ENCODE peak calls at places on chromosome 14, in four cellular contexts. C, S, J and G are unnamed samples.
A peak's percentile ranks its signal among the peaks of the same experiment; 100 is the strongest.

GRCh38 chr14:104545151-104545931 is 34.2 kb upstream of the C14orf180 start:
- DNase-seq in C (no peak), S (no peak), J (no peak), G (no peak)

GRCh38 chr14:59118171-59118570 is 70.3 kb upstream of the DAAM1 start:
- DNase-seq in C (no peak), S (no peak), J (no peak), G (no peak)

GRCh38 chr14:20477211-20477876 is 8.1 kb downstream of the PNP start:
- DNase-seq in C (peak; percentile 26), S (no peak), J (no peak), G (no peak)

GRCh38 chr14:85190251-85190650 is 339.7 kb upstream of the FLRT2 start:
- DNase-seq in C (no peak), S (no peak), J (no peak), G (no peak)

GRCh38 chr14:86847176-86847575 is 1145.8 kb downstream of the GALC start:
- DNase-seq in C (no peak), S (no peak), J (no peak), G (no peak)

GRCh38 chr14:64775081-64775777 is 71.0 kb downstream of the PLEKHG3 start:
- DNase-seq in C (no peak), S (no peak), J (no peak), G (no peak)

GRCh38 chr14:101477648-101478047 is 83.6 kb upstream of the DIO3 start:
- DNase-seq in C (no peak), S (no peak), J (no peak), G (no peak)

GRCh38 chr14:89848165-89848564 is 106.4 kb downstream of the EFCAB11 start:
- DNase-seq in C (no peak), S (no peak), J (no peak), G (no peak)

GRCh38 chr14:31966896-31967668 is 110.0 kb upstream of the ARHGAP5 start:
- DNase-seq in C (no peak), S (no peak), J (no peak), G (no peak)

GRCh38 chr14:99436247-99437180 is 44.1 kb downstream of the SETD3 start:
- DNase-seq in C (no peak), S (no peak), J (no peak), G (no peak)

GRCh38 chr14:102973706-102974280 is 51.3 kb downstream of the AMN start:
- DNase-seq in C (no peak), S (no peak), J (no peak), G (no peak)

GRCh38 chr14:51341338-51341737 is 101.3 kb downstream of the TMX1 start:
- DNase-seq in C (no peak), S (no peak), J (no peak), G (no peak)

GRCh38 chr14:99644723-99645544 is at the start of gene HHIPL1:
- DNase-seq in C (no peak), S (no peak), J (no peak), G (no peak)

GRCh38 chr14:78530078-78530477 is 359.9 kb downstream of the NRXN3 start:
- DNase-seq in C (peak; percentile 1), S (no peak), J (no peak), G (peak; percentile 28)

GRCh38 chr14:33629721-33630287 is 321.1 kb downstream of the EGLN3 start:
- DNase-seq in C (no peak), S (no peak), J (no peak), G (no peak)

GRCh38 chr14:75522224-75522764 is at the start of gene BATF:
- DNase-seq in C (peak; percentile 76), S (peak; percentile 61), J (peak; percentile 65), G (peak; percentile 72)

GRCh38 chr14:41297961-41298690 is 308.6 kb upstream of the LRFN5 start:
- DNase-seq in C (no peak), S (no peak), J (no peak), G (no peak)

GRCh38 chr14:55303646-55304277 is 32.5 kb downstream of the FBXO34 start:
- DNase-seq in C (no peak), S (no peak), J (no peak), G (no peak)

GRCh38 chr14:24321212-24321975 is 10.1 kb downstream of the LTB4R start:
- DNase-seq in C (no peak), S (no peak), J (no peak), G (no peak)

GRCh38 chr14:77301103-77301502 is 19.6 kb downstream of the POMT2 start:
- DNase-seq in C (peak; percentile 78), S (peak; percentile 23), J (peak; percentile 18), G (peak; percentile 67)

GRCh38 chr14:102882233-102882906 is 40.1 kb upstream of the AMN start:
- DNase-seq in C (no peak), S (no peak), J (no peak), G (no peak)

GRCh38 chr14:58607131-58607531 is 30.6 kb upstream of the DACT1 start:
- DNase-seq in C (no peak), S (no peak), J (no peak), G (no peak)

GRCh38 chr14:88198441-88198840 is 124.6 kb downstream of the KCNK10 start:
- DNase-seq in C (no peak), S (no peak), J (no peak), G (no peak)

GRCh38 chr14:74503256-74503972 is 9.8 kb downstream of the ISCA2 start:
- DNase-seq in C (no peak), S (no peak), J (no peak), G (no peak)

GRCh38 chr14:96962337-96962736 is 165.2 kb downstream of the VRK1 start:
- DNase-seq in C (no peak), S (no peak), J (no peak), G (no peak)

GRCh38 chr14:69484444-69485113 is at the start of gene PLEKHD1:
- DNase-seq in C (peak; percentile 6), S (no peak), J (no peak), G (peak; percentile 73)

GRCh38 chr14:106185837-106186233 is 659.5 kb downstream of the TMEM121 start:
- DNase-seq in C (peak; percentile 70), S (peak; percentile 41), J (no peak), G (no peak)

GRCh38 chr14:96156804-96157760 is 47.6 kb upstream of the BDKRB2 start:
- DNase-seq in C (no peak), S (no peak), J (no peak), G (no peak)

GRCh38 chr14:36675581-36675980 is 13.9 kb downstream of the PAX9 start:
- DNase-seq in C (no peak), S (no peak), J (no peak), G (no peak)

GRCh38 chr14:59698793-59699192 is 122.2 kb upstream of the CCDC175 start:
- DNase-seq in C (no peak), S (no peak), J (no peak), G (no peak)

GRCh38 chr14:94591871-94592270 is 10.6 kb downstream of the SERPINA5 start:
- DNase-seq in C (no peak), S (no peak), J (no peak), G (no peak)

GRCh38 chr14:101404426-101405170 is 156.7 kb upstream of the DIO3 start:
- DNase-seq in C (no peak), S (no peak), J (no peak), G (no peak)

GRCh38 chr14:77157716-77158115 is 16.1 kb upstream of the ZDHHC22 start:
- DNase-seq in C (no peak), S (no peak), J (no peak), G (no peak)